ENCODE peak calls at places on chromosomes 5 and 9, in nine cellular contexts. One of them, this sample, is unnamed.

GRCh38 chr9:100492952-100493351 is 20.0 kb downstream of the TMEFF1 start:
- DNase-seq in cardiac fibroblast: peak
- DNase-seq in right cardiac atrium: no peak
- DNase-seq in sigmoid colon: no peak
- DNase-seq in heart right ventricle: no peak
- DNase-seq in GM12878: no peak
- DNase-seq in kidney epithelial cell: no peak
- DNase-seq in lower lobe of right lung: no peak
- DNase-seq in fibroblast of lung: peak
- DNase-seq in this sample: no peak

GRCh38 chr9:125970340-125970739 is 223.2 kb downstream of the PBX3 start:
- DNase-seq in right cardiac atrium: no peak
- DNase-seq in cardiac fibroblast: no peak
- DNase-seq in sigmoid colon: no peak
- DNase-seq in lower lobe of right lung: no peak
- DNase-seq in fibroblast of lung: no peak
- DNase-seq in heart right ventricle: no peak
- DNase-seq in GM12878: no peak
- DNase-seq in kidney epithelial cell: no peak
- DNase-seq in this sample: no peak

GRCh38 chr5:119356384-119357188 is 767 bp downstream of the TNFAIP8 start:
- DNase-seq in lower lobe of right lung: no peak
- DNase-seq in right cardiac atrium: no peak
- DNase-seq in sigmoid colon: no peak
- DNase-seq in GM12878: no peak
- DNase-seq in heart right ventricle: no peak
- DNase-seq in fibroblast of lung: peak
- DNase-seq in cardiac fibroblast: peak
- DNase-seq in kidney epithelial cell: no peak
- DNase-seq in this sample: no peak

GRCh38 chr9:13110766-13111400 is 168.6 kb downstream of the MPDZ start:
- DNase-seq in cardiac fibroblast: peak
- DNase-seq in heart right ventricle: peak
- DNase-seq in lower lobe of right lung: no peak
- DNase-seq in GM12878: no peak
- DNase-seq in kidney epithelial cell: no peak
- DNase-seq in right cardiac atrium: peak
- DNase-seq in sigmoid colon: no peak
- DNase-seq in fibroblast of lung: peak
- DNase-seq in this sample: peak

GRCh38 chr5:137831526-137831925 is 36.1 kb upstream of the MYOT start:
- DNase-seq in lower lobe of right lung: no peak
- DNase-seq in kidney epithelial cell: no peak
- DNase-seq in cardiac fibroblast: peak
- DNase-seq in GM12878: no peak
- DNase-seq in heart right ventricle: no peak
- DNase-seq in fibroblast of lung: no peak
- DNase-seq in sigmoid colon: no peak
- DNase-seq in right cardiac atrium: no peak
- DNase-seq in this sample: no peak

GRCh38 chr5:52811067-52811749 is 23.5 kb downstream of the ITGA1 start:
- DNase-seq in cardiac fibroblast: peak
- DNase-seq in lower lobe of right lung: peak
- DNase-seq in sigmoid colon: peak
- DNase-seq in fibroblast of lung: peak
- DNase-seq in kidney epithelial cell: no peak
- DNase-seq in GM12878: no peak
- DNase-seq in heart right ventricle: no peak
- DNase-seq in right cardiac atrium: no peak
- DNase-seq in this sample: no peak

GRCh38 chr9:68690088-68690487 is 15.0 kb upstream of the PIP5K1B start:
- DNase-seq in sigmoid colon: no peak
- DNase-seq in lower lobe of right lung: peak
- DNase-seq in fibroblast of lung: no peak
- DNase-seq in GM12878: no peak
- DNase-seq in right cardiac atrium: peak
- DNase-seq in cardiac fibroblast: no peak
- DNase-seq in heart right ventricle: peak
- DNase-seq in kidney epithelial cell: no peak
- DNase-seq in this sample: no peak

GRCh38 chr9:79471577-79472543 is 99.9 kb upstream of the TLE4 start:
- DNase-seq in right cardiac atrium: peak
- DNase-seq in cardiac fibroblast: peak
- DNase-seq in sigmoid colon: peak
- DNase-seq in heart right ventricle: peak
- DNase-seq in fibroblast of lung: peak
- DNase-seq in lower lobe of right lung: peak
- DNase-seq in GM12878: no peak
- DNase-seq in kidney epithelial cell: no peak
- DNase-seq in this sample: peak

GRCh38 chr9:82894961-82895902 is 167.7 kb downstream of the RASEF start:
- DNase-seq in kidney epithelial cell: no peak
- DNase-seq in GM12878: no peak
- DNase-seq in heart right ventricle: no peak
- DNase-seq in fibroblast of lung: no peak
- DNase-seq in cardiac fibroblast: no peak
- DNase-seq in sigmoid colon: no peak
- DNase-seq in lower lobe of right lung: no peak
- DNase-seq in right cardiac atrium: no peak
- DNase-seq in this sample: no peak

GRCh38 chr5:26847041-26847736 is 191.2 kb downstream of the CDH9 start:
- DNase-seq in right cardiac atrium: no peak
- DNase-seq in cardiac fibroblast: no peak
- DNase-seq in heart right ventricle: no peak
- DNase-seq in GM12878: no peak
- DNase-seq in sigmoid colon: no peak
- DNase-seq in kidney epithelial cell: no peak
- DNase-seq in fibroblast of lung: no peak
- DNase-seq in lower lobe of right lung: no peak
- DNase-seq in this sample: no peak

GRCh38 chr9:124256517-124257069 is 1.2 kb upstream of the NEK6 start:
- DNase-seq in right cardiac atrium: peak
- DNase-seq in sigmoid colon: peak
- DNase-seq in cardiac fibroblast: peak
- DNase-seq in GM12878: no peak
- DNase-seq in kidney epithelial cell: peak
- DNase-seq in heart right ventricle: no peak
- DNase-seq in fibroblast of lung: peak
- DNase-seq in lower lobe of right lung: peak
- DNase-seq in this sample: no peak

GRCh38 chr9:86096382-86096781 is 3.0 kb downstream of the GOLM1 start:
- DNase-seq in GM12878: no peak
- DNase-seq in heart right ventricle: no peak
- DNase-seq in right cardiac atrium: no peak
- DNase-seq in cardiac fibroblast: peak
- DNase-seq in sigmoid colon: no peak
- DNase-seq in kidney epithelial cell: no peak
- DNase-seq in lower lobe of right lung: no peak
- DNase-seq in fibroblast of lung: peak
- DNase-seq in this sample: no peak

GRCh38 chr9:38619556-38620447 is 594 bp downstream of the ANKRD18A start:
- DNase-seq in heart right ventricle: no peak
- DNase-seq in fibroblast of lung: no peak
- DNase-seq in GM12878: no peak
- DNase-seq in cardiac fibroblast: no peak
- DNase-seq in lower lobe of right lung: peak
- DNase-seq in sigmoid colon: no peak
- DNase-seq in kidney epithelial cell: no peak
- DNase-seq in right cardiac atrium: no peak
- DNase-seq in this sample: peak

GRCh38 chr9:110555551-110555950 is 24.0 kb downstream of the SVEP1 start:
- DNase-seq in kidney epithelial cell: no peak
- DNase-seq in fibroblast of lung: peak
- DNase-seq in GM12878: no peak
- DNase-seq in lower lobe of right lung: no peak
- DNase-seq in cardiac fibroblast: peak
- DNase-seq in heart right ventricle: no peak
- DNase-seq in sigmoid colon: no peak
- DNase-seq in right cardiac atrium: no peak
- DNase-seq in this sample: no peak

GRCh38 chr5:60325870-60326269 is 374.1 kb downstream of the DEPDC1B start:
- DNase-seq in kidney epithelial cell: no peak
- DNase-seq in right cardiac atrium: no peak
- DNase-seq in cardiac fibroblast: no peak
- DNase-seq in sigmoid colon: no peak
- DNase-seq in GM12878: no peak
- DNase-seq in lower lobe of right lung: no peak
- DNase-seq in fibroblast of lung: no peak
- DNase-seq in heart right ventricle: no peak
- DNase-seq in this sample: no peak

GRCh38 chr5:55172051-55172899 is 702 bp downstream of the CDC20B start:
- DNase-seq in heart right ventricle: no peak
- DNase-seq in right cardiac atrium: no peak
- DNase-seq in GM12878: peak
- DNase-seq in sigmoid colon: peak
- DNase-seq in lower lobe of right lung: no peak
- DNase-seq in fibroblast of lung: peak
- DNase-seq in kidney epithelial cell: peak
- DNase-seq in cardiac fibroblast: peak
- DNase-seq in this sample: peak

GRCh38 chr9:12723409-12724028 is 30.3 kb downstream of the TYRP1 start:
- DNase-seq in sigmoid colon: no peak
- DNase-seq in GM12878: no peak
- DNase-seq in right cardiac atrium: no peak
- DNase-seq in kidney epithelial cell: no peak
- DNase-seq in fibroblast of lung: no peak
- DNase-seq in lower lobe of right lung: no peak
- DNase-seq in heart right ventricle: no peak
- DNase-seq in cardiac fibroblast: peak
- DNase-seq in this sample: no peak

GRCh38 chr5:73918791-73919221 is 292.8 kb downstream of the ARHGEF28 start:
- DNase-seq in heart right ventricle: no peak
- DNase-seq in cardiac fibroblast: peak
- DNase-seq in sigmoid colon: no peak
- DNase-seq in kidney epithelial cell: no peak
- DNase-seq in fibroblast of lung: peak
- DNase-seq in right cardiac atrium: peak
- DNase-seq in lower lobe of right lung: no peak
- DNase-seq in GM12878: no peak
- DNase-seq in this sample: no peak

DNA sequence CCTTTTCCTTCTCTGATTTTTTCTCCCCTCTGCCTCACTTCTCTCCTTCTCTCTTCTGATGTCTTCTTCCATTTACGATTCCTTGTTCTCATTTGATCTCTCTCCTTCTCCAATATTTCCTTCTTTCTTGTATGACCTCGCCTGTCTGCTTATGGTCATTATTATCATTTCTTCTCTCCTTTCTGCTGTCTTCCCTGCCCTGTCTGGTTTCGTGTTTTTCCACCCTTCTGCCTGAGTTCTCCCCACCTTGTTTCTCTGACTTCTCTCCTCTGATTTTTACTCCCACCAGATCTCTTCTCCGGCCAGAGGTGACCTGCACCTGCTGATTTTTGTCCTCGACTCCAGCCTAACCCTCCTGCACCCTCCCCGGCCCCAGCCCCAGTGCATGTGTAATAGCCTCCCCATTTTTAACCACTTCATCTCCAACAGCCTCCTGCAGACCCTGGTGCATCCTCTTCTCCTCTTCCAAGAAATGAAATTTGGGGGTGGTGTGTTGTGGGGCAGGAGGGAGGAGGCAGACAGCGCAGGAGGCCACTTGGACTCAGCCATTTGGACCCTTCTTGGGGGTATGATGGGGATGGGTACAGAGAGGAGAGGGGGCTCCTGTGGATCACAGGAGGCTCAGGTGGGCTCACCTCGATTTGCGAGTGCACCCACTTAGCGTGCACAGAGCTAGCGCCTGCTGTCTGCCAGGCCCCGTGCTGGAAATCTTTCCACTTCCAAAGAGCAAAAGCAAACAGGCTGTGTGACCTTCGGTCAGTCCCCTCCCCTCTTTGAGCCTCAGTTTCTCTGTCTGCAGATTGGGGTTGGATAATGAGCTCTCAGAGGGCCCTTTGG is 32.5 kb downstream of the GSN start:
- DNase-seq in lower lobe of right lung: no peak
- DNase-seq in GM12878: no peak
- DNase-seq in fibroblast of lung: no peak
- DNase-seq in heart right ventricle: no peak
- DNase-seq in right cardiac atrium: peak
- DNase-seq in sigmoid colon: peak
- DNase-seq in kidney epithelial cell: no peak
- DNase-seq in cardiac fibroblast: no peak
- DNase-seq in this sample: no peak
- H3K4me3 ChIP-seq in lower lobe of right lung: peak
- H3K4me3 ChIP-seq in GM12878: peak
- H3K4me3 ChIP-seq in fibroblast of lung: peak
- H3K4me3 ChIP-seq in heart right ventricle: peak
- H3K4me3 ChIP-seq in right cardiac atrium: peak
- H3K4me3 ChIP-seq in sigmoid colon: peak
- H3K4me3 ChIP-seq in kidney epithelial cell: peak
- H3K4me3 ChIP-seq in cardiac fibroblast: peak
- H3K4me3 ChIP-seq in this sample: peak

GRCh38 chr5:172571413-172571812 is 69.7 kb upstream of the NEURL1B start:
- DNase-seq in cardiac fibroblast: no peak
- DNase-seq in GM12878: no peak
- DNase-seq in right cardiac atrium: no peak
- DNase-seq in sigmoid colon: no peak
- DNase-seq in heart right ventricle: no peak
- DNase-seq in kidney epithelial cell: no peak
- DNase-seq in lower lobe of right lung: no peak
- DNase-seq in fibroblast of lung: no peak
- DNase-seq in this sample: no peak
- H3K4me3 ChIP-seq in cardiac fibroblast: no peak
- H3K4me3 ChIP-seq in GM12878: no peak
- H3K4me3 ChIP-seq in right cardiac atrium: no peak
- H3K4me3 ChIP-seq in sigmoid colon: no peak
- H3K4me3 ChIP-seq in heart right ventricle: no peak
- H3K4me3 ChIP-seq in kidney epithelial cell: no peak
- H3K4me3 ChIP-seq in lower lobe of right lung: no peak
- H3K4me3 ChIP-seq in fibroblast of lung: no peak
- H3K4me3 ChIP-seq in this sample: no peak

DNA sequence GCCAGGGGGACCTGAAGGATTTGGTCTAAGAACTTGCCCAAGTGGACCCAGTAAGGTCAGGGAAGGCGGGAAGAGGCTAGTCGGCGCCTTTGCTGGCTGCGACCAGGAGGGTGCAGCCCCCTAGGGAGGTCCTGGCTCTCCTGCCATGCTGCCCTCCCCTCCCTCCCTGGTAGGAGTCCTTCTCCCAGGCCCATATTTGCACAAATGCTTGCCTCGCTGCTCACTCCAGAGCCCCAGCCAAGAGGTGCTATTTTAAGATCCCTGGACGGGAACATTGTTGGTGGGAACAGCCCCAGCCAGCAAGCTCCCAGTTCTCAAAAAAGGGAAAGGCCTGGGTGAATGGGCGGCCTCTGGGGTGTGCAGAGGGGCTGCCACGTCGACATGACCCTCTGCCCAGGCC is 4.3 kb upstream of the IL17B start:
- DNase-seq in lower lobe of right lung: no peak
- DNase-seq in fibroblast of lung: no peak
- DNase-seq in kidney epithelial cell: no peak
- DNase-seq in cardiac fibroblast: peak
- DNase-seq in heart right ventricle: peak
- DNase-seq in sigmoid colon: peak
- DNase-seq in GM12878: no peak
- DNase-seq in right cardiac atrium: peak
- DNase-seq in this sample: no peak
- H3K4me3 ChIP-seq in lower lobe of right lung: no peak
- H3K4me3 ChIP-seq in fibroblast of lung: no peak
- H3K4me3 ChIP-seq in kidney epithelial cell: no peak
- H3K4me3 ChIP-seq in cardiac fibroblast: no peak
- H3K4me3 ChIP-seq in heart right ventricle: no peak
- H3K4me3 ChIP-seq in sigmoid colon: peak
- H3K4me3 ChIP-seq in GM12878: no peak
- H3K4me3 ChIP-seq in right cardiac atrium: no peak
- H3K4me3 ChIP-seq in this sample: no peak

GRCh38 chr9:133518193-133518592 is 6.6 kb downstream of the MYMK start:
- DNase-seq in sigmoid colon: no peak
- DNase-seq in heart right ventricle: no peak
- DNase-seq in kidney epithelial cell: no peak
- DNase-seq in right cardiac atrium: peak
- DNase-seq in fibroblast of lung: no peak
- DNase-seq in lower lobe of right lung: no peak
- DNase-seq in cardiac fibroblast: no peak
- DNase-seq in GM12878: no peak
- DNase-seq in this sample: no peak
- H3K4me3 ChIP-seq in sigmoid colon: no peak
- H3K4me3 ChIP-seq in heart right ventricle: no peak
- H3K4me3 ChIP-seq in kidney epithelial cell: no peak
- H3K4me3 ChIP-seq in right cardiac atrium: no peak
- H3K4me3 ChIP-seq in fibroblast of lung: no peak
- H3K4me3 ChIP-seq in lower lobe of right lung: no peak
- H3K4me3 ChIP-seq in cardiac fibroblast: no peak
- H3K4me3 ChIP-seq in GM12878: no peak
- H3K4me3 ChIP-seq in this sample: no peak